ENCODE peak calls at places on chromosomes 1 and 21, in four cellular contexts. One of them, this sample, is unnamed.

GRCh38 chr1:22123901-22124404 is 18.9 kb downstream of the WNT4 start:
- DNase-seq in K562: no peak
- DNase-seq in cardiac fibroblast: no peak
- DNase-seq in activated T-helper 1 cell treated with anti-CD3 and anti-CD28 coated beads, Interleukin-12 subunit alpha, Interleukin-12 subunit beta, Interleukin-2, Interleukin-4 antibody, amounts not matched to agents 30 ng/mL and 10 ng/mL and 1 ng/mL, durations not matched to agents 14 hours and 24 hours and 36 hours: no peak
- DNase-seq in this sample: no peak

GRCh38 chr1:59705849-59706599 is 108.7 kb upstream of the HOOK1 start:
- DNase-seq in K562: no peak
- DNase-seq in cardiac fibroblast: peak
- DNase-seq in activated T-helper 1 cell treated with anti-CD3 and anti-CD28 coated beads, Interleukin-12 subunit alpha, Interleukin-12 subunit beta, Interleukin-2, Interleukin-4 antibody, amounts not matched to agents 30 ng/mL and 10 ng/mL and 1 ng/mL, durations not matched to agents 14 hours and 24 hours and 36 hours: no peak
- DNase-seq in this sample: no peak

GRCh38 chr1:182069028-182069466 is 7.5 kb upstream of the ZNF648 start:
- DNase-seq in K562: peak
- DNase-seq in cardiac fibroblast: peak
- DNase-seq in activated T-helper 1 cell treated with anti-CD3 and anti-CD28 coated beads, Interleukin-12 subunit alpha, Interleukin-12 subunit beta, Interleukin-2, Interleukin-4 antibody, amounts not matched to agents 30 ng/mL and 10 ng/mL and 1 ng/mL, durations not matched to agents 14 hours and 24 hours and 36 hours: no peak
- DNase-seq in this sample: no peak

GRCh38 chr21:34771512-34772028 is 102.8 kb downstream of the CLIC6 start:
- DNase-seq in K562: no peak
- DNase-seq in cardiac fibroblast: peak
- DNase-seq in activated T-helper 1 cell treated with anti-CD3 and anti-CD28 coated beads, Interleukin-12 subunit alpha, Interleukin-12 subunit beta, Interleukin-2, Interleukin-4 antibody, amounts not matched to agents 30 ng/mL and 10 ng/mL and 1 ng/mL, durations not matched to agents 14 hours and 24 hours and 36 hours: no peak
- DNase-seq in this sample: no peak

GRCh38 chr21:33640697-33641338 is 723 bp downstream of the CRYZL1 start:
- DNase-seq in K562: no peak
- DNase-seq in cardiac fibroblast: peak
- DNase-seq in activated T-helper 1 cell treated with anti-CD3 and anti-CD28 coated beads, Interleukin-12 subunit alpha, Interleukin-12 subunit beta, Interleukin-2, Interleukin-4 antibody, amounts not matched to agents 30 ng/mL and 10 ng/mL and 1 ng/mL, durations not matched to agents 14 hours and 24 hours and 36 hours: no peak
- DNase-seq in this sample: no peak

GRCh38 chr1:56331892-56332567 is 247.3 kb downstream of the PLPP3 start:
- DNase-seq in K562: no peak
- DNase-seq in cardiac fibroblast: no peak
- DNase-seq in activated T-helper 1 cell treated with anti-CD3 and anti-CD28 coated beads, Interleukin-12 subunit alpha, Interleukin-12 subunit beta, Interleukin-2, Interleukin-4 antibody, amounts not matched to agents 30 ng/mL and 10 ng/mL and 1 ng/mL, durations not matched to agents 14 hours and 24 hours and 36 hours: no peak
- DNase-seq in this sample: no peak

GRCh38 chr1:44553127-44553758 is 121.0 kb downstream of the TMEM53 start:
- DNase-seq in K562: no peak
- DNase-seq in cardiac fibroblast: no peak
- DNase-seq in activated T-helper 1 cell treated with anti-CD3 and anti-CD28 coated beads, Interleukin-12 subunit alpha, Interleukin-12 subunit beta, Interleukin-2, Interleukin-4 antibody, amounts not matched to agents 30 ng/mL and 10 ng/mL and 1 ng/mL, durations not matched to agents 14 hours and 24 hours and 36 hours: no peak
- DNase-seq in this sample: no peak

GRCh38 chr1:205563927-205564441 is 59.5 kb downstream of the CDK18 start:
- DNase-seq in K562: no peak
- DNase-seq in cardiac fibroblast: no peak
- DNase-seq in activated T-helper 1 cell treated with anti-CD3 and anti-CD28 coated beads, Interleukin-12 subunit alpha, Interleukin-12 subunit beta, Interleukin-2, Interleukin-4 antibody, amounts not matched to agents 30 ng/mL and 10 ng/mL and 1 ng/mL, durations not matched to agents 14 hours and 24 hours and 36 hours: no peak
- DNase-seq in this sample: no peak

GRCh38 chr1:224615861-224616760 is at the start of gene CNIH3:
- DNase-seq in K562: no peak
- DNase-seq in cardiac fibroblast: peak
- DNase-seq in activated T-helper 1 cell treated with anti-CD3 and anti-CD28 coated beads, Interleukin-12 subunit alpha, Interleukin-12 subunit beta, Interleukin-2, Interleukin-4 antibody, amounts not matched to agents 30 ng/mL and 10 ng/mL and 1 ng/mL, durations not matched to agents 14 hours and 24 hours and 36 hours: peak
- DNase-seq in this sample: no peak

GRCh38 chr1:233656032-233656620 is 42.2 kb downstream of the KCNK1 start:
- DNase-seq in K562: no peak
- DNase-seq in cardiac fibroblast: no peak
- DNase-seq in activated T-helper 1 cell treated with anti-CD3 and anti-CD28 coated beads, Interleukin-12 subunit alpha, Interleukin-12 subunit beta, Interleukin-2, Interleukin-4 antibody, amounts not matched to agents 30 ng/mL and 10 ng/mL and 1 ng/mL, durations not matched to agents 14 hours and 24 hours and 36 hours: no peak
- DNase-seq in this sample: no peak

GRCh38 chr1:41568204-41568603 is 83.7 kb upstream of the EDN2 start:
- DNase-seq in K562: no peak
- DNase-seq in cardiac fibroblast: no peak
- DNase-seq in activated T-helper 1 cell treated with anti-CD3 and anti-CD28 coated beads, Interleukin-12 subunit alpha, Interleukin-12 subunit beta, Interleukin-2, Interleukin-4 antibody, amounts not matched to agents 30 ng/mL and 10 ng/mL and 1 ng/mL, durations not matched to agents 14 hours and 24 hours and 36 hours: no peak
- DNase-seq in this sample: no peak

GRCh38 chr1:224380003-224380402 is 23.3 kb downstream of the CNIH4 start:
- DNase-seq in K562: no peak
- DNase-seq in cardiac fibroblast: no peak
- DNase-seq in activated T-helper 1 cell treated with anti-CD3 and anti-CD28 coated beads, Interleukin-12 subunit alpha, Interleukin-12 subunit beta, Interleukin-2, Interleukin-4 antibody, amounts not matched to agents 30 ng/mL and 10 ng/mL and 1 ng/mL, durations not matched to agents 14 hours and 24 hours and 36 hours: peak
- DNase-seq in this sample: peak

GRCh38 chr21:15293251-15293650 is 228.5 kb upstream of the NRIP1 start:
- DNase-seq in K562: no peak
- DNase-seq in cardiac fibroblast: peak
- DNase-seq in activated T-helper 1 cell treated with anti-CD3 and anti-CD28 coated beads, Interleukin-12 subunit alpha, Interleukin-12 subunit beta, Interleukin-2, Interleukin-4 antibody, amounts not matched to agents 30 ng/mL and 10 ng/mL and 1 ng/mL, durations not matched to agents 14 hours and 24 hours and 36 hours: no peak
- DNase-seq in this sample: no peak

GRCh38 chr1:100443739-100444571 is 91.6 kb downstream of the CDC14A start:
- DNase-seq in K562: no peak
- DNase-seq in cardiac fibroblast: peak
- DNase-seq in activated T-helper 1 cell treated with anti-CD3 and anti-CD28 coated beads, Interleukin-12 subunit alpha, Interleukin-12 subunit beta, Interleukin-2, Interleukin-4 antibody, amounts not matched to agents 30 ng/mL and 10 ng/mL and 1 ng/mL, durations not matched to agents 14 hours and 24 hours and 36 hours: peak
- DNase-seq in this sample: no peak

GRCh38 chr1:29437946-29438345 is 201.6 kb downstream of the PTPRU start:
- DNase-seq in K562: no peak
- DNase-seq in cardiac fibroblast: no peak
- DNase-seq in activated T-helper 1 cell treated with anti-CD3 and anti-CD28 coated beads, Interleukin-12 subunit alpha, Interleukin-12 subunit beta, Interleukin-2, Interleukin-4 antibody, amounts not matched to agents 30 ng/mL and 10 ng/mL and 1 ng/mL, durations not matched to agents 14 hours and 24 hours and 36 hours: no peak
- DNase-seq in this sample: no peak

GRCh38 chr1:1267488-1268283 is 6.0 kb downstream of the UBE2J2 start:
- DNase-seq in K562: no peak
- DNase-seq in cardiac fibroblast: no peak
- DNase-seq in activated T-helper 1 cell treated with anti-CD3 and anti-CD28 coated beads, Interleukin-12 subunit alpha, Interleukin-12 subunit beta, Interleukin-2, Interleukin-4 antibody, amounts not matched to agents 30 ng/mL and 10 ng/mL and 1 ng/mL, durations not matched to agents 14 hours and 24 hours and 36 hours: no peak
- DNase-seq in this sample: no peak

GRCh38 chr1:1293618-1294249 is 13.5 kb downstream of the SCNN1D start:
- DNase-seq in K562: peak
- DNase-seq in cardiac fibroblast: no peak
- DNase-seq in activated T-helper 1 cell treated with anti-CD3 and anti-CD28 coated beads, Interleukin-12 subunit alpha, Interleukin-12 subunit beta, Interleukin-2, Interleukin-4 antibody, amounts not matched to agents 30 ng/mL and 10 ng/mL and 1 ng/mL, durations not matched to agents 14 hours and 24 hours and 36 hours: no peak
- DNase-seq in this sample: no peak

GRCh38 chr1:232486006-232486405 is 143.9 kb downstream of the SIPA1L2 start:
- DNase-seq in K562: no peak
- DNase-seq in cardiac fibroblast: no peak
- DNase-seq in activated T-helper 1 cell treated with anti-CD3 and anti-CD28 coated beads, Interleukin-12 subunit alpha, Interleukin-12 subunit beta, Interleukin-2, Interleukin-4 antibody, amounts not matched to agents 30 ng/mL and 10 ng/mL and 1 ng/mL, durations not matched to agents 14 hours and 24 hours and 36 hours: no peak
- DNase-seq in this sample: no peak

GRCh38 chr1:38835230-38835827 is 24.2 kb downstream of the RRAGC start:
- DNase-seq in K562: peak
- DNase-seq in cardiac fibroblast: peak
- DNase-seq in activated T-helper 1 cell treated with anti-CD3 and anti-CD28 coated beads, Interleukin-12 subunit alpha, Interleukin-12 subunit beta, Interleukin-2, Interleukin-4 antibody, amounts not matched to agents 30 ng/mL and 10 ng/mL and 1 ng/mL, durations not matched to agents 14 hours and 24 hours and 36 hours: peak
- DNase-seq in this sample: peak

GRCh38 chr1:162561616-162562451 is at the start of gene UAP1:
- DNase-seq in K562: no peak
- DNase-seq in cardiac fibroblast: peak
- DNase-seq in activated T-helper 1 cell treated with anti-CD3 and anti-CD28 coated beads, Interleukin-12 subunit alpha, Interleukin-12 subunit beta, Interleukin-2, Interleukin-4 antibody, amounts not matched to agents 30 ng/mL and 10 ng/mL and 1 ng/mL, durations not matched to agents 14 hours and 24 hours and 36 hours: no peak
- DNase-seq in this sample: no peak

GRCh38 chr1:225825078-225825477 is 15.2 kb downstream of the EPHX1 start:
- DNase-seq in K562: peak
- DNase-seq in cardiac fibroblast: no peak
- DNase-seq in activated T-helper 1 cell treated with anti-CD3 and anti-CD28 coated beads, Interleukin-12 subunit alpha, Interleukin-12 subunit beta, Interleukin-2, Interleukin-4 antibody, amounts not matched to agents 30 ng/mL and 10 ng/mL and 1 ng/mL, durations not matched to agents 14 hours and 24 hours and 36 hours: no peak
- DNase-seq in this sample: no peak

GRCh38 chr1:241605146-241605805 is 34.9 kb downstream of the CHML start:
- DNase-seq in K562: no peak
- DNase-seq in cardiac fibroblast: no peak
- DNase-seq in activated T-helper 1 cell treated with anti-CD3 and anti-CD28 coated beads, Interleukin-12 subunit alpha, Interleukin-12 subunit beta, Interleukin-2, Interleukin-4 antibody, amounts not matched to agents 30 ng/mL and 10 ng/mL and 1 ng/mL, durations not matched to agents 14 hours and 24 hours and 36 hours: no peak
- DNase-seq in this sample: no peak

GRCh38 chr1:161910516-161911077 is 113.1 kb downstream of the OLFML2B start:
- DNase-seq in K562: no peak
- DNase-seq in cardiac fibroblast: peak
- DNase-seq in activated T-helper 1 cell treated with anti-CD3 and anti-CD28 coated beads, Interleukin-12 subunit alpha, Interleukin-12 subunit beta, Interleukin-2, Interleukin-4 antibody, amounts not matched to agents 30 ng/mL and 10 ng/mL and 1 ng/mL, durations not matched to agents 14 hours and 24 hours and 36 hours: no peak
- DNase-seq in this sample: no peak

GRCh38 chr1:41790351-41790750 is 128.4 kb downstream of the HIVEP3 start:
- DNase-seq in K562: no peak
- DNase-seq in cardiac fibroblast: no peak
- DNase-seq in activated T-helper 1 cell treated with anti-CD3 and anti-CD28 coated beads, Interleukin-12 subunit alpha, Interleukin-12 subunit beta, Interleukin-2, Interleukin-4 antibody, amounts not matched to agents 30 ng/mL and 10 ng/mL and 1 ng/mL, durations not matched to agents 14 hours and 24 hours and 36 hours: no peak
- DNase-seq in this sample: no peak

GRCh38 chr1:48203287-48203900 is 19.1 kb upstream of the SLC5A9 start:
- DNase-seq in K562: peak
- DNase-seq in cardiac fibroblast: peak
- DNase-seq in activated T-helper 1 cell treated with anti-CD3 and anti-CD28 coated beads, Interleukin-12 subunit alpha, Interleukin-12 subunit beta, Interleukin-2, Interleukin-4 antibody, amounts not matched to agents 30 ng/mL and 10 ng/mL and 1 ng/mL, durations not matched to agents 14 hours and 24 hours and 36 hours: no peak
- DNase-seq in this sample: no peak

GRCh38 chr1:17925838-17926237 is 170.7 kb downstream of the ACTL8 start:
- DNase-seq in K562: no peak
- DNase-seq in cardiac fibroblast: no peak
- DNase-seq in activated T-helper 1 cell treated with anti-CD3 and anti-CD28 coated beads, Interleukin-12 subunit alpha, Interleukin-12 subunit beta, Interleukin-2, Interleukin-4 antibody, amounts not matched to agents 30 ng/mL and 10 ng/mL and 1 ng/mL, durations not matched to agents 14 hours and 24 hours and 36 hours: no peak
- DNase-seq in this sample: no peak

GRCh38 chr1:77513839-77514763 is 168.4 kb downstream of the ZZZ3 start:
- DNase-seq in K562: no peak
- DNase-seq in cardiac fibroblast: peak
- DNase-seq in activated T-helper 1 cell treated with anti-CD3 and anti-CD28 coated beads, Interleukin-12 subunit alpha, Interleukin-12 subunit beta, Interleukin-2, Interleukin-4 antibody, amounts not matched to agents 30 ng/mL and 10 ng/mL and 1 ng/mL, durations not matched to agents 14 hours and 24 hours and 36 hours: no peak
- DNase-seq in this sample: no peak

GRCh38 chr1:24805534-24806301 is 60.5 kb downstream of the CLIC4 start:
- DNase-seq in K562: no peak
- DNase-seq in cardiac fibroblast: peak
- DNase-seq in activated T-helper 1 cell treated with anti-CD3 and anti-CD28 coated beads, Interleukin-12 subunit alpha, Interleukin-12 subunit beta, Interleukin-2, Interleukin-4 antibody, amounts not matched to agents 30 ng/mL and 10 ng/mL and 1 ng/mL, durations not matched to agents 14 hours and 24 hours and 36 hours: no peak
- DNase-seq in this sample: no peak

GRCh38 chr1:75085931-75086330 is 48.3 kb upstream of the LHX8 start:
- DNase-seq in K562: no peak
- DNase-seq in cardiac fibroblast: no peak
- DNase-seq in activated T-helper 1 cell treated with anti-CD3 and anti-CD28 coated beads, Interleukin-12 subunit alpha, Interleukin-12 subunit beta, Interleukin-2, Interleukin-4 antibody, amounts not matched to agents 30 ng/mL and 10 ng/mL and 1 ng/mL, durations not matched to agents 14 hours and 24 hours and 36 hours: no peak
- DNase-seq in this sample: no peak

GRCh38 chr1:53587252-53587992 is 128.2 kb downstream of the DMRTB1 start:
- DNase-seq in K562: no peak
- DNase-seq in cardiac fibroblast: no peak
- DNase-seq in activated T-helper 1 cell treated with anti-CD3 and anti-CD28 coated beads, Interleukin-12 subunit alpha, Interleukin-12 subunit beta, Interleukin-2, Interleukin-4 antibody, amounts not matched to agents 30 ng/mL and 10 ng/mL and 1 ng/mL, durations not matched to agents 14 hours and 24 hours and 36 hours: no peak
- DNase-seq in this sample: no peak

GRCh38 chr21:25371831-25372434 is 235.3 kb downstream of the MRPL39 start:
- DNase-seq in K562: no peak
- DNase-seq in cardiac fibroblast: no peak
- DNase-seq in activated T-helper 1 cell treated with anti-CD3 and anti-CD28 coated beads, Interleukin-12 subunit alpha, Interleukin-12 subunit beta, Interleukin-2, Interleukin-4 antibody, amounts not matched to agents 30 ng/mL and 10 ng/mL and 1 ng/mL, durations not matched to agents 14 hours and 24 hours and 36 hours: no peak
- DNase-seq in this sample: no peak

GRCh38 chr1:52424238-52424637 is 19.8 kb downstream of the PRPF38A start:
- DNase-seq in K562: no peak
- DNase-seq in cardiac fibroblast: peak
- DNase-seq in activated T-helper 1 cell treated with anti-CD3 and anti-CD28 coated beads, Interleukin-12 subunit alpha, Interleukin-12 subunit beta, Interleukin-2, Interleukin-4 antibody, amounts not matched to agents 30 ng/mL and 10 ng/mL and 1 ng/mL, durations not matched to agents 14 hours and 24 hours and 36 hours: peak
- DNase-seq in this sample: peak

GRCh38 chr1:53735261-53735660 is 3.7 kb downstream of the GLIS1 start:
- DNase-seq in K562: no peak
- DNase-seq in cardiac fibroblast: no peak
- DNase-seq in activated T-helper 1 cell treated with anti-CD3 and anti-CD28 coated beads, Interleukin-12 subunit alpha, Interleukin-12 subunit beta, Interleukin-2, Interleukin-4 antibody, amounts not matched to agents 30 ng/mL and 10 ng/mL and 1 ng/mL, durations not matched to agents 14 hours and 24 hours and 36 hours: no peak
- DNase-seq in this sample: no peak

GRCh38 chr21:28473530-28474225 is 519.0 kb downstream of the LTN1 start:
- DNase-seq in K562: no peak
- DNase-seq in cardiac fibroblast: peak
- DNase-seq in activated T-helper 1 cell treated with anti-CD3 and anti-CD28 coated beads, Interleukin-12 subunit alpha, Interleukin-12 subunit beta, Interleukin-2, Interleukin-4 antibody, amounts not matched to agents 30 ng/mL and 10 ng/mL and 1 ng/mL, durations not matched to agents 14 hours and 24 hours and 36 hours: no peak
- DNase-seq in this sample: no peak

GRCh38 chr1:167298328-167298727 is 77.6 kb downstream of the POU2F1 start:
- DNase-seq in K562: no peak
- DNase-seq in cardiac fibroblast: peak
- DNase-seq in activated T-helper 1 cell treated with anti-CD3 and anti-CD28 coated beads, Interleukin-12 subunit alpha, Interleukin-12 subunit beta, Interleukin-2, Interleukin-4 antibody, amounts not matched to agents 30 ng/mL and 10 ng/mL and 1 ng/mL, durations not matched to agents 14 hours and 24 hours and 36 hours: no peak
- DNase-seq in this sample: no peak

GRCh38 chr1:223652436-223652901 is 13.0 kb downstream of the CAPN8 start:
- DNase-seq in K562: no peak
- DNase-seq in cardiac fibroblast: no peak
- DNase-seq in activated T-helper 1 cell treated with anti-CD3 and anti-CD28 coated beads, Interleukin-12 subunit alpha, Interleukin-12 subunit beta, Interleukin-2, Interleukin-4 antibody, amounts not matched to agents 30 ng/mL and 10 ng/mL and 1 ng/mL, durations not matched to agents 14 hours and 24 hours and 36 hours: no peak
- DNase-seq in this sample: no peak

This sample was measured in GDM1.